ENCODE peak calls at places on chromosome 19, in nine cellular contexts. N is left ventricle myocardium superior; R is GM04503; T is CD8-positive, alpha-beta T cell; W is ovary; X is HT-29; O is fibroblast of the conjunctiva; Q is type B pancreatic cell; P is colonic mucosa. G is an unnamed sample.

GRCh38 chr19:6773323-6773931 is 919 bp downstream of the VAV1 start:
- DNase-seq in N (peak), R (no peak), T (peak), W (no peak), X (no peak), O (no peak), Q (no peak), P (peak), G (peak)

GRCh38 chr19:752652-753517 is 2.0 kb downstream of the MISP start:
- DNase-seq in N (peak), R (peak), T (no peak), W (peak), X (peak), O (peak), Q (no peak), P (peak), G (no peak)

GRCh38 chr19:2726904-2727639 is 5.9 kb upstream of the DIRAS1 start:
- DNase-seq in N (no peak), R (no peak), T (no peak), W (no peak), X (no peak), O (no peak), Q (no peak), P (no peak), G (no peak)

GRCh38 chr19:17996826-17997316 is 11.1 kb upstream of the ARRDC2 start:
- DNase-seq in N (peak), R (no peak), T (peak), W (peak), X (peak), O (peak), Q (peak), P (peak), G (peak)

GRCh38 chr19:15246198-15246481 is 13.9 kb upstream of the EPHX3 start:
- DNase-seq in N (no peak), R (no peak), T (no peak), W (no peak), X (no peak), O (no peak), Q (no peak), P (no peak), G (no peak)

GRCh38 chr19:42846597-42846996 is 32.9 kb downstream of the PSG1 start:
- DNase-seq in N (no peak), R (peak), T (no peak), W (no peak), X (no peak), O (no peak), Q (no peak), P (no peak), G (no peak)

GRCh38 chr19:13398780-13399726 is 107.2 kb downstream of the CACNA1A start:
- DNase-seq in N (peak), R (peak), T (no peak), W (no peak), X (no peak), O (peak), Q (no peak), P (no peak), G (no peak)

GRCh38 chr19:3284759-3285646 is 60.5 kb downstream of the CELF5 start:
- DNase-seq in N (no peak), R (no peak), T (peak), W (peak), X (peak), O (no peak), Q (peak), P (peak), G (peak)

GRCh38 chr19:33988601-33989000 is 183.7 kb upstream of the LSM14A start:
- DNase-seq in N (no peak), R (peak), T (no peak), W (no peak), X (no peak), O (no peak), Q (no peak), P (no peak), G (no peak)

G was measured in CD4-positive, alpha-beta T cell.